ENCODE peak calls at places on chromosomes 3 and 15, in five cellular contexts. G is fibroblast of the aortic adventitia; E is A549; V is activated CD8-positive, alpha-beta T cell treated with anti-CD3 and anti-CD28 coated beads for 36 hours; Q is tibial artery. X is an unnamed sample.

GRCh38 chr3:160665784-160666526 is 11.0 kb upstream of the ARL14 start:
- DNase-seq in E (no peak), Q (no peak), G (peak), V (peak), X (no peak)

GRCh38 chr3:78462021-78462420 is 1305.8 kb downstream of the ROBO1 start:
- DNase-seq in E (no peak), Q (no peak), G (no peak), V (no peak), X (no peak)

GRCh38 chr3:21894459-21895083 is 143.6 kb upstream of the ZNF385D start:
- DNase-seq in E (peak), V (peak), Q (no peak), G (peak), X (no peak)

GRCh38 chr15:27479232-27480140 is 508.5 kb downstream of the GABRG3 start:
- DNase-seq in V (no peak), G (no peak), Q (no peak), E (no peak), X (no peak)

GRCh38 chr3:102906837-102907236 is 472.0 kb downstream of the ZPLD1 start:
- DNase-seq in Q (no peak), E (no peak), G (no peak), V (no peak), X (no peak)

GRCh38 chr15:65887565-65887964 is 18.3 kb downstream of the RAB11A start:
- DNase-seq in G (no peak), Q (no peak), E (no peak), V (peak), X (no peak)

GRCh38 chr3:72145506-72146380 is 360.8 kb upstream of the PROK2 start:
- DNase-seq in G (peak), Q (no peak), V (no peak), E (no peak), X (no peak)

GRCh38 chr3:133970916-133971315 is 58.8 kb downstream of the SLCO2A1 start:
- DNase-seq in E (no peak), G (no peak), Q (no peak), V (no peak), X (no peak)

GRCh38 chr3:193095366-193095765 is 145.7 kb upstream of the PLAAT1 start:
- DNase-seq in V (no peak), E (no peak), Q (no peak), G (no peak), X (no peak)

GRCh38 chr15:36511594-36511993 is 67.8 kb upstream of the CDIN1 start:
- DNase-seq in Q (no peak), V (no peak), G (no peak), E (no peak), X (no peak)

GRCh38 chr15:34729056-34729455 is 25.7 kb downstream of the GJD2 start:
- DNase-seq in V (no peak), Q (no peak), E (no peak), G (no peak), X (no peak)

GRCh38 chr3:48064292-48064829 is 48.1 kb upstream of the MAP4 start:
- DNase-seq in G (no peak), Q (no peak), E (no peak), V (no peak), X (no peak)

GRCh38 chr3:15633766-15634588 is 32.4 kb downstream of the BTD start:
- DNase-seq in G (peak), E (no peak), Q (no peak), V (no peak), X (no peak)

GRCh38 chr3:161413127-161413854 is 42.0 kb upstream of the SPTSSB start:
- DNase-seq in E (no peak), G (peak), V (no peak), Q (no peak), X (no peak)

GRCh38 chr3:85567074-85567676 is 608.4 kb downstream of the CADM2 start:
- DNase-seq in Q (no peak), E (no peak), G (no peak), V (peak), X (no peak)

DNA sequence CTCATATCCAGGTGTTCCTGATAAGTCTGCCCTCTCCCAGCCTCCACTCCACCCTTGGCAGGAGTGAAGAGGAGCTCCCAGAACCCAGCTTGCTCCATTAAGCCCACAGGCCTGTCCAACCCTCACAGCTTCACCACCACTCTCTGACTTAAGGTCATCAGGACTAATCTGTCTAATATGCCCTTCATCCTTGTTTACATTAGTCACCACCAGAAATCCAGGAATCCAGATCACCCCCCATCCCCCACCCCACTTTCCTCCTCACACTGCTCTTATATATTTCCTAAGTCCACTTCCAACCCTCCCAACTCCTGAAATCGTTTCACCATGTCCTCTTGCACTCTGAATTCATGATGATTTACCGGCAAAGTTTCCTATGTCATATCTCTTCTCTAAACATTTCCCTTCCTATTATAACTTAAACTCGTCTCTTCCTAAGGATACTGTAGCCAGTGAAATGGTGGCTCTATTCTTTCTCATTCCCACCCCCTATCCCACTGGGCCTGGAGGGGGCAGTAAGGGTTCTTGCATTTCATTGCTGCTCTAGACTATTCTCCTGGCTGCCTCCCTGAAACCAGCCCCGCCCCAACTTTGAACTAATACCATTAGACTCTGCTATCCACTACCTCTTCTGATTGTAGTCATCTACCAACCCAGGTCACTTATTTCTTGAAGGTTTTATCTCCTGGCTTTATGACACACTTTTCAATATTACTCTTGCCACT is 43.4 kb downstream of the PPP2R3A start:
- DNase-seq in E (no peak), Q (no peak), V (no peak), G (no peak), X (no peak)
- TF ChIP-seq CTCF in E (no peak), Q (no peak), V (no peak), G (no peak), X (no peak)

DNA sequence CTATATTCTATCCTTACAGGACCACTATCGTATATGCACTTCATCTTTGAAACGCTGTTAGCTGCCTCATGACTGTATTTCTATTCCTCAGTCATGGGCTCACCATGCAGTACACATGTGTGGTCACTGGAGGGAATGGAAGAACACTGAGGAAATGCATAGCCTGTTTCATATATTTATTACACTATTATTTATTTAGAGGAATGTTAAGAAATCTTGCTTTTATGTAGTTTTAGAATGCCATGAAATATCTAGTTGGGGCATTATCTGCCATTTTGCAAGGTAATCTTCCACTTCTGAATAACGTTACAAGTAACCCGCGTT is 155.7 kb downstream of the IGF1R start:
- DNase-seq in Q (no peak), V (no peak), E (no peak), G (peak), X (no peak)
- TF ChIP-seq CTCF in Q (no peak), V (no peak), E (no peak), G (peak), X (peak)

DNA sequence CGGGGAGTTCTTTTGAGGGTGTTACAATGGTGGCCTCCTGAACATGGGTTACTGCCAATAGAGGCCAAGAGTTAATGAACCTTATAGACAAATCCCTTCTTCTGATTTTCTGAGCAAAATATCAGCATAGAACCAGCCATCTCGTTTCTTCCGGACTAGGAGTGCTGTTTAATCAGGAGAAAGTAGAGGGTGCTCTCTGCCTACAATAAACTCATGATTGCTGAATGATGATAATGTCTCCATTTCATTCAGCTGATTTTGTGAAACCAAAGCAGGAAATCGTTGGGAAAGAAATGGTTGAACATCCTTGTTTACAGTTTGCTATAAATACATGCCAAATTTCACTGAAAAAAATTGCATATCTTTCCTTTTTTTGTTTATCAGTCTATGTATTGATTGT is 142.8 kb upstream of the PLSCR5 start:
- DNase-seq in V (no peak), G (peak), E (no peak), Q (no peak), X (no peak)
- TF ChIP-seq CTCF in V (no peak), G (peak), E (no peak), Q (peak), X (peak)

DNA sequence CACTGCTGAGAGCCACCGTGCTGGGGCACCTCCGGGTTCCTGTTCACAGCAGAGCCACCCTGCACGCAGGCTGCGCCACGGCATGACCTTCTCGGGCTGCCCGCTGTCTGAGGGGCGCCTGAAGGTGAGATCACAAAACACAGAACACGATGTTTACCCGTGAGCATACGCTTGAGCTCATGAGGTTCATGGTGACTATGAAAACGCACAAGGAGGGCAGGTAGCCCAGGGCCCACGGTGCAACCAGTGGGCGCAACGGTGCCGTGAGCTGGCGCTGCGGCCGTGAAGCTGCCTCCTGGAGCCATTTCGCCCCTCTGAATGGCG is 36.1 kb downstream of the KLHL25 start:
- DNase-seq in G (no peak), Q (peak), E (no peak), V (no peak), X (no peak)
- TF ChIP-seq CTCF in G (no peak), Q (no peak), E (no peak), V (no peak), X (no peak)